ENCODE peak calls at places on chromosomes 12 and 14, in six cellular contexts. X is psoas muscle, R is GM10248, M is heart left ventricle, S is NCI-H460, T is ureter. C is an unnamed sample.

GRCh38 chr14:68713782-68714181 is 79.1 kb downstream of the ZFP36L1 start:
- DNase-seq in M (no peak), T (no peak), S (no peak), R (no peak), X (no peak), C (no peak)

GRCh38 chr12:105100207-105100985 is 7.1 kb upstream of the WASHC4 start:
- DNase-seq in R (no peak), X (no peak), T (no peak), M (no peak), S (no peak), C (no peak)

GRCh38 chr12:5745251-5745888 is 199.7 kb downstream of the ANO2 start:
- DNase-seq in R (peak; percentile 58), S (peak; percentile 53), M (peak; percentile 66), X (peak; percentile 24), T (peak; percentile 66), C (peak; percentile 63)

GRCh38 chr12:3204716-3205617 is 127.8 kb downstream of the TSPAN9 start:
- DNase-seq in T (no peak), X (no peak), M (no peak), S (no peak), R (no peak), C (no peak)

GRCh38 chr14:53148612-53149202 is 4.4 kb downstream of the DDHD1 start:
- DNase-seq in T (no peak), X (no peak), S (no peak), M (no peak), R (no peak), C (no peak)

GRCh38 chr14:95260537-95261440 is 58.9 kb downstream of the CLMN start:
- DNase-seq in R (peak; percentile 56), S (no peak), X (no peak), T (no peak), M (no peak), C (no peak)

GRCh38 chr14:23182372-23183014 is 967 bp downstream of the SLC7A8 start:
- DNase-seq in X (peak; percentile 35), R (no peak), S (no peak), T (peak; percentile 72), M (peak; percentile 68), C (peak; percentile 70)

GRCh38 chr14:36438883-36439282 is 81.1 kb downstream of the NKX2-1 start:
- DNase-seq in T (no peak), X (no peak), S (no peak), R (no peak), M (no peak), C (no peak)

GRCh38 chr12:111457071-111457470 is 51.3 kb downstream of the SH2B3 start:
- DNase-seq in M (no peak), S (no peak), X (no peak), T (peak; percentile 17), R (no peak), C (no peak)

GRCh38 chr14:75539562-75540478 is 17.6 kb downstream of the BATF start:
- DNase-seq in T (no peak), R (peak; percentile 70), S (no peak), X (no peak), M (no peak), C (no peak)

GRCh38 chr12:54158581-54158980 is 30.2 kb downstream of the SMUG1 start:
- DNase-seq in S (no peak), M (no peak), R (no peak), T (no peak), X (no peak), C (no peak)

GRCh38 chr12:66596189-66596588 is 82.7 kb downstream of the GRIP1 start:
- DNase-seq in R (no peak), X (no peak), M (no peak), S (no peak), T (no peak), C (no peak)

GRCh38 chr14:79464468-79464867 is 746.8 kb downstream of the DIO2 start:
- DNase-seq in M (no peak), T (no peak), X (no peak), R (no peak), S (no peak), C (no peak)

GRCh38 chr14:37397941-37398215 is 197.2 kb downstream of the FOXA1 start:
- DNase-seq in X (no peak), M (no peak), S (no peak), T (no peak), R (no peak), C (no peak)

GRCh38 chr14:30331030-30331429 is 227.9 kb upstream of the G2E3 start:
- DNase-seq in M (no peak), R (no peak), X (no peak), S (no peak), T (no peak), C (no peak)

GRCh38 chr14:79186523-79186922 is 1016.4 kb downstream of the NRXN3 start:
- DNase-seq in R (no peak), S (no peak), X (no peak), T (no peak), M (no peak), C (no peak)

GRCh38 chr12:110741795-110742717 is 635 bp downstream of the PPP1CC start:
- DNase-seq in S (no peak), R (no peak), X (peak; percentile 41), T (no peak), M (no peak), C (peak; percentile 56)

GRCh38 chr14:72952171-72952570 is 25.9 kb downstream of the DCAF4 start:
- DNase-seq in R (no peak), X (no peak), M (no peak), T (no peak), S (no peak), C (no peak)

GRCh38 chr14:88612981-88613380 is 50.1 kb downstream of the ZC3H14 start:
- DNase-seq in R (no peak), M (no peak), T (no peak), S (no peak), X (no peak), C (no peak)

GRCh38 chr14:77071938-77072388 is 26.1 kb upstream of the CIPC start:
- DNase-seq in T (no peak), R (no peak), M (no peak), X (no peak), S (no peak), C (no peak)

GRCh38 chr12:97385121-97385520 is 77.5 kb upstream of the RMST start:
- DNase-seq in M (no peak), R (no peak), X (no peak), S (no peak), T (no peak), C (no peak)

GRCh38 chr12:67388331-67389163 is 119.4 kb downstream of the CAND1 start:
- DNase-seq in R (no peak), T (no peak), M (no peak), S (no peak), X (no peak), C (no peak)

GRCh38 chr12:59708484-59708883 is 112.7 kb downstream of the SLC16A7 start:
- DNase-seq in M (no peak), X (no peak), R (no peak), T (no peak), S (no peak), C (no peak)

GRCh38 chr12:27025116-27025515 is 2.8 kb downstream of the MED21 start:
- DNase-seq in S (no peak), R (no peak), M (no peak), T (no peak), X (no peak), C (no peak)

GRCh38 chr12:76057316-76057715 is 25.7 kb upstream of the PHLDA1 start:
- DNase-seq in M (peak; percentile 56), T (no peak), R (no peak), X (peak; percentile 18), S (no peak), C (no peak)

GRCh38 chr12:105492591-105492990 is 162.1 kb downstream of the C12orf75 start:
- DNase-seq in S (no peak), T (no peak), R (no peak), X (no peak), M (no peak), C (no peak)

GRCh38 chr12:7431993-7432685 is 11.8 kb downstream of the CD163L1 start:
- DNase-seq in S (peak; percentile 51), T (no peak), M (no peak), R (no peak), X (no peak), C (no peak)

GRCh38 chr14:56862843-56863242 is 52.6 kb upstream of the OTX2 start:
- DNase-seq in X (no peak), M (no peak), T (no peak), R (no peak), S (no peak), C (no peak)

GRCh38 chr12:92530706-92531105 is 172.1 kb upstream of the PLEKHG7 start:
- DNase-seq in R (no peak), S (no peak), T (no peak), M (no peak), X (no peak), C (no peak)

GRCh38 chr12:4855121-4855924 is 54.4 kb upstream of the KCNA1 start:
- DNase-seq in X (peak; percentile 23), M (no peak), R (peak; percentile 77), T (peak; percentile 78), S (peak; percentile 69), C (no peak)

GRCh38 chr14:77615231-77616132 is 955 bp downstream of the SPTLC2 start:
- DNase-seq in T (no peak), R (no peak), M (no peak), X (no peak), S (no peak), C (no peak)

GRCh38 chr12:121748218-121748570 is 35.6 kb downstream of the TMEM120B start:
- DNase-seq in X (no peak), S (no peak), M (no peak), T (no peak), R (no peak), C (no peak)

GRCh38 chr12:115597157-115597712 is 680.3 kb downstream of the MED13L start:
- DNase-seq in X (no peak), M (no peak), T (no peak), R (no peak), S (no peak), C (no peak)

GRCh38 chr14:101288436-101289229 is 272.7 kb upstream of the DIO3 start:
- DNase-seq in M (no peak), T (no peak), R (no peak), X (peak; percentile 37), S (no peak), C (no peak)

C was measured in lower lobe of right lung.